ENCODE peak calls at places on chromosomes 4 and X, in seven cellular contexts. E is adrenal gland; A is thyroid gland; S is CD8-positive, alpha-beta memory T cell; F is suprapubic skin; D is OCI-LY7; U is effector memory CD4-positive, alpha-beta T cell. X is an unnamed sample.

GRCh38 chr4:7213802-7214201 is 21.5 kb downstream of the SORCS2 start:
- DNase-seq in E (no peak), A (no peak), S (no peak), F (no peak), D (no peak), U (no peak), X (no peak)

GRCh38 chr4:20626326-20626725 is 73.9 kb upstream of the PACRGL start:
- DNase-seq in E (no peak), A (no peak), S (no peak), F (no peak), D (no peak), U (no peak), X (no peak)

GRCh38 chr4:48137766-48138349 is 3.8 kb upstream of the TXK start:
- DNase-seq in E (no peak), A (no peak), S (peak; percentile 53), F (no peak), D (peak; percentile 10), U (no peak), X (no peak)

GRCh38 chr4:119315036-119315435 is 6.9 kb downstream of the FABP2 start:
- DNase-seq in E (no peak), A (no peak), S (no peak), F (no peak), D (no peak), U (no peak), X (no peak)

GRCh38 chrX:139932901-139933796 is at the start of gene ATP11C:
- DNase-seq in E (peak; percentile 85), A (peak; percentile 77), S (peak; percentile 77), F (peak; percentile 89), D (peak; percentile 86), U (peak; percentile 77), X (peak; percentile 86)

GRCh38 chr4:21948347-21949072 is at the start of gene KCNIP4:
- DNase-seq in E (no peak), A (peak; percentile 27), S (no peak), F (peak; percentile 51), D (no peak), U (no peak), X (no peak)

GRCh38 chr4:159374749-159375535 is 272.1 kb downstream of the RAPGEF2 start:
- DNase-seq in E (no peak), A (no peak), S (no peak), F (no peak), D (no peak), U (no peak), X (no peak)

GRCh38 chrX:75544760-75545159 is 21.9 kb upstream of the ZDHHC15 start:
- DNase-seq in E (no peak), A (no peak), S (no peak), F (no peak), D (no peak), U (no peak), X (no peak)

GRCh38 chr4:110610940-110611785 is 11.7 kb downstream of the PITX2 start:
- DNase-seq in E (no peak), A (no peak), S (no peak), F (no peak), D (no peak), U (no peak), X (no peak)

GRCh38 chr4:13627185-13627605 is 330 bp downstream of the BOD1L1 start:
- DNase-seq in E (peak; percentile 34), A (no peak), S (no peak), F (peak; percentile 67), D (peak; percentile 55), U (no peak), X (no peak)

GRCh38 chrX:103017542-103017941 is 46.4 kb downstream of the BEX1 start:
- DNase-seq in E (no peak), A (no peak), S (no peak), F (no peak), D (no peak), U (no peak), X (no peak)

GRCh38 chrX:19674041-19674769 is 158.9 kb upstream of the MAP3K15 start:
- DNase-seq in E (no peak), A (no peak), S (no peak), F (no peak), D (no peak), U (no peak), X (no peak)
- H3K27ac ChIP-seq in E (no peak overlapping the region), A (no peak overlapping the region), S (no peak overlapping the region), F (no peak overlapping the region), D (no peak overlapping the region), U (no peak overlapping the region), X (no peak overlapping the region)

GRCh38 chr4:181503800-181504364 is 739.3 kb upstream of the TENM3 start:
- DNase-seq in E (no peak), A (no peak), S (no peak), F (no peak), D (no peak), U (no peak), X (no peak)

GRCh38 chr4:181502611-181503010 is 740.6 kb upstream of the TENM3 start:
- DNase-seq in E (no peak), A (no peak), S (no peak), F (no peak), D (no peak), U (no peak), X (no peak)

GRCh38 chr4:181498148-181498547 is 745.1 kb upstream of the TENM3 start:
- DNase-seq in E (no peak), A (no peak), S (no peak), F (no peak), D (no peak), U (no peak), X (no peak)
- H3K9me3 ChIP-seq in E (no peaks in the 10 kb centered on the region), A (no peaks in the 10 kb centered on the region), S (no peaks in the 10 kb centered on the region), F (no peaks in the 10 kb centered on the region), D (no peaks in the 10 kb centered on the region), U (no peaks in the 10 kb centered on the region), X (no peaks in the 10 kb centered on the region)

DNA sequence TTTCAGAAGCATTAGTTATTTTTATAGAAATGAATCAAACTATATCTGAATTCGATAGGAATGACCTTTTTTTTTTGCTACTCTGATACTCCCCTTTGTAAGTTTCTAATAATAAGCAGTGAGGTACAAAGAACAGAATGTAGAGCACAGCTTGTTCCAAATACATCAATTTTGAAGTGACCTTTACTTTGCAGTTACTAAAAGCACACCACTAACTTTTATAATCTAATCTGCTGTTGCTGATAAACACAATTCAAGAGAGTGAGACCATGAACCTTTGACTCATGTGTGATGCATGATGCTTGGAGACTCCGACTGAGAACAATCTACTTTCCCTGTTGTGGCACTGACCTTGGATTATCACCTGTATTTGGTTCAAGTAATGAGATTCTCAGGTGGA is 91.5 kb upstream of the GNPDA2 start:
- DNase-seq in E (no peak), A (no peak), S (no peak), F (no peak), D (no peak), U (no peak), X (no peak)
- H3K27ac ChIP-seq in E (no peak overlapping the region), A (no peak overlapping the region), S (no peak overlapping the region), F (no peak overlapping the region), D (no peak overlapping the region), U (no peak overlapping the region), X (no peak overlapping the region)

GRCh38 chrX:531611-531936 is 99.0 kb upstream of the SHOX start:
- DNase-seq in E (no peak), A (no peak), S (no peak), F (no peak), D (no peak), U (no peak), X (no peak)
- H3K9me3 ChIP-seq in E (no peaks in the 10 kb centered on the region), A (no peaks in the 10 kb centered on the region), S (no peaks in the 10 kb centered on the region), F (no peaks in the 10 kb centered on the region), D (no peaks in the 10 kb centered on the region), U (no peaks in the 10 kb centered on the region), X (no peaks in the 10 kb centered on the region)

GRCh38 chrX:41822917-41823316 is 98.9 kb downstream of the GPR82 start:
- DNase-seq in E (no peak), A (no peak), S (no peak), F (no peak), D (no peak), U (no peak), X (no peak)

GRCh38 chrX:41823402-41823801 is 99.4 kb downstream of the GPR82 start:
- DNase-seq in E (no peak), A (no peak), S (no peak), F (no peak), D (no peak), U (no peak), X (no peak)

GRCh38 chrX:41827886-41828285 is 95.5 kb downstream of the CASK start:
- DNase-seq in E (no peak), A (no peak), S (no peak), F (no peak), D (no peak), U (no peak), X (no peak)

GRCh38 chrX:41824551-41824950 is 98.8 kb downstream of the CASK start:
- DNase-seq in E (no peak), A (no peak), S (no peak), F (no peak), D (no peak), U (no peak), X (no peak)

GRCh38 chrX:41825796-41826195 is 97.6 kb downstream of the CASK start:
- DNase-seq in E (no peak), A (no peak), S (no peak), F (no peak), D (no peak), U (no peak), X (no peak)
- H3K27ac ChIP-seq in E (no peak overlapping the region), A (no peak overlapping the region), S (no peak overlapping the region), F (no peak overlapping the region), D (no peak overlapping the region), U (no peak overlapping the region), X (no peak overlapping the region)